ENCODE peak calls at places on chromosomes 4 and X, in eight cellular contexts. B is DND-41; X is A549; O is PC-3; I is ovary; L is aorta; S is CD8-positive, alpha-beta memory T cell; V is heart right ventricle. U is an unnamed sample. For H3K4me1, the result is how much of the 10 kb centered on the place peaks cover.

GRCh38 chr4:83216856-83217683 is 67.5 kb downstream of the COQ2 start:
- DNase-seq in B (peak), X (no peak), O (no peak), I (no peak), L (no peak), S (no peak), V (no peak), U (no peak)

GRCh38 chr4:13678186-13678924 is 50.8 kb upstream of the BOD1L1 start:
- DNase-seq in B (no peak), X (no peak), O (no peak), I (no peak), L (no peak), S (no peak), V (no peak), U (no peak)

GRCh38 chrX:68424719-68425118 is 8.6 kb downstream of the OPHN1 start:
- DNase-seq in B (no peak), X (no peak), O (no peak), I (no peak), L (no peak), S (no peak), V (no peak), U (no peak)

GRCh38 chrX:40078489-40079288 is 19.1 kb downstream of the BCOR start:
- DNase-seq in B (no peak), X (no peak), O (no peak), I (no peak), L (peak), S (no peak), V (no peak), U (no peak)

GRCh38 chrX:102155806-102156179 is at the start of gene BEX5:
- DNase-seq in B (no peak), X (no peak), O (peak), I (peak), L (peak), S (peak), V (peak), U (peak)

GRCh38 chr4:123481034-123481433 is 84.4 kb downstream of the SPRY1 start:
- DNase-seq in B (no peak), X (no peak), O (peak), I (no peak), L (no peak), S (no peak), V (no peak), U (no peak)

GRCh38 chr4:116866116-116866515 is 219.3 kb downstream of the TRAM1L1 start:
- DNase-seq in B (no peak), X (no peak), O (no peak), I (no peak), L (no peak), S (no peak), V (no peak), U (no peak)

GRCh38 chr4:110610620-110610939 is 12.3 kb downstream of the PITX2 start:
- DNase-seq in B (no peak), X (no peak), O (no peak), I (no peak), L (no peak), S (no peak), V (no peak), U (no peak)

GRCh38 chrX:119755981-119756533 is 2.3 kb upstream of the SOWAHD start:
- DNase-seq in B (peak), X (no peak), O (no peak), I (no peak), L (no peak), S (peak), V (no peak), U (no peak)

GRCh38 chr4:70943115-70943514 is 40.9 kb downstream of the MOB1B start:
- DNase-seq in B (no peak), X (no peak), O (no peak), I (no peak), L (no peak), S (no peak), V (no peak), U (no peak)

GRCh38 chr4:77697860-77698599 is 92.4 kb downstream of the CXCL13 start:
- DNase-seq in B (no peak), X (peak), O (peak), I (no peak), L (no peak), S (no peak), V (no peak), U (no peak)

GRCh38 chr4:86706923-86707597 is 112.9 kb downstream of the PTPN13 start:
- DNase-seq in B (no peak), X (no peak), O (peak), I (no peak), L (no peak), S (no peak), V (no peak), U (no peak)

GRCh38 chr4:24537025-24537424 is 47.3 kb downstream of the DHX15 start:
- DNase-seq in B (no peak), X (no peak), O (no peak), I (no peak), L (no peak), S (no peak), V (no peak), U (no peak)

GRCh38 chrX:120144178-120144844 is 14.1 kb upstream of the RHOXF2 start:
- DNase-seq in B (no peak), X (no peak), O (no peak), I (peak), L (no peak), S (no peak), V (no peak), U (no peak)

GRCh38 chr4:42816864-42817263 is 75.6 kb upstream of the GRXCR1 start:
- DNase-seq in B (no peak), X (no peak), O (no peak), I (no peak), L (no peak), S (no peak), V (no peak), U (no peak)

GRCh38 chr4:165971941-165972340 is 98.9 kb downstream of the TLL1 start:
- DNase-seq in B (no peak), X (no peak), O (peak), I (no peak), L (no peak), S (no peak), V (no peak), U (no peak)

GRCh38 chr4:182062458-182062857 is 180.7 kb upstream of the TENM3 start:
- DNase-seq in B (no peak), X (no peak), O (no peak), I (no peak), L (no peak), S (no peak), V (no peak), U (no peak)

GRCh38 chr4:7987148-7987989 is 47.7 kb upstream of the AFAP1 start:
- DNase-seq in B (peak), X (peak), O (peak), I (peak), L (peak), S (peak), V (peak), U (peak)

GRCh38 chrX:154485150-154486051 is 1.0 kb downstream of the UBL4A start:
- DNase-seq in B (no peak), X (no peak), O (peak), I (no peak), L (peak), S (no peak), V (no peak), U (no peak)
- H3K4me1 ChIP-seq in B (under half), X (under half), O (under half), I (under half), L (under half), S (under half), V (under half), U (half or more)

DNA sequence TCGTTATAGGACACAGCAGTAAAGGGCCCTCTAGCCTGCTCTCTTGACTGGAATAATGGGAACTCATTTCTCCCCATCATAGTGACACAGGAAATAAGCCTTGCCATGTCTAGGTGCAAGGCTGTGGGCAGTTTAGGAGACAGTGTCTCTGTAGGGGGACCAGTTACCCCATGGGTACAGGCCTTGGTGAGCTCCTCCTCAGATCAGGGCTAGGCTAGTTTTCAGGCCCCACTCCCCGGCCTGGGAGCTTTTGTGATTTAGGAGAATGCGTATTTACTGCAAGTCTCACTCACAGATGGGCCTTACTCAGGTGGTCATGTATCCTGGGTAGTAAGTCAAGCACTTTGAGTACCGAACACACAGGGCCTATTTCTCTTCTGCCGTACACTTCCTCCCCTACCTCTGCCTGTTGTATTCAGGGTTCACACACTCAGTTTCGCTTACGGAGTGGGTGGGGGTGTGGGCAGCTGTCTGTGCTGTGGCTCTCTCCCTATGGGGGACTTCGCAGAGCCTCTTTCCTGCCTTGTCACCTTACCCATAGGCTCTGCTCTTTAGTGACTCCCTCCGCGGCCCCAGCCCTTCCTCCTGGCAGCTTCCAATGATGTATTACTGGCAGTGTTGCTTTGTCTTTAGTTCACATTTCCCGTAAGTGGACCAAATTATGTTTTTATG is 34.2 kb downstream of the FAM193A start:
- DNase-seq in B (peak), X (no peak), O (no peak), I (no peak), L (no peak), S (peak), V (no peak), U (peak)
- H3K4me3 ChIP-seq in B (no peak), X (no peak), O (no peak), I (no peak), L (no peak), S (no peak), V (no peak), U (no peak)

GRCh38 chr4:173807347-173807746 is 277.3 kb upstream of the HAND2 start:
- DNase-seq in B (no peak), X (no peak), O (no peak), I (peak), L (no peak), S (no peak), V (peak), U (peak)
- H3K4me1 ChIP-seq in B (under half), X (under half), O (under half), I (under half), L (under half), S (under half), V (under half), U (under half)

DNA sequence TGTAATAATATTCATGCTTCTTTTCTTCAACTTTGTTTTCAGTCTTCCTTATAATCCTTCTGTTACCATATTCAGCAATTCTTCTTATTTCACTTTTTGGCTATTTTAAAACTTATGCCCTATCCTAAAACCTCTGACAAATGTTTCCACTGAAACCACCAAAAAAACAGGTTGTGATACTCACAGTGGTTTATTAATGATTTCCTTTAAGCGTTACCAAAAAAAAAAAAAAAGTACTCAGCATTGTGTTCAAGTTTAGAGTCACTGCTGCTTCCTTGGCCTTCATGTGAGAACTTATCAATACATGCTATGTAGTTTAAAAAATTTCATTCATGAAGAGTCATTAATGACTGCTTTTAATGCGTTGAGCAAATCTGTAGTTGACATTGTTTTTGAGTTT is 35.4 kb upstream of the UGT2A3 start:
- DNase-seq in B (no peak), X (no peak), O (no peak), I (no peak), L (no peak), S (no peak), V (no peak), U (no peak)
- H3K4me3 ChIP-seq in B (no peak), X (no peak), O (no peak), I (no peak), L (no peak), S (no peak), V (no peak), U (no peak)

GRCh38 chrX:110983024-110983423 is 113.0 kb upstream of the PAK3 start:
- DNase-seq in B (no peak), X (no peak), O (no peak), I (no peak), L (no peak), S (no peak), V (no peak), U (no peak)
- H3K4me1 ChIP-seq in B (under half), X (under half), O (under half), I (under half), L (under half), S (under half), V (under half), U (under half)

DNA sequence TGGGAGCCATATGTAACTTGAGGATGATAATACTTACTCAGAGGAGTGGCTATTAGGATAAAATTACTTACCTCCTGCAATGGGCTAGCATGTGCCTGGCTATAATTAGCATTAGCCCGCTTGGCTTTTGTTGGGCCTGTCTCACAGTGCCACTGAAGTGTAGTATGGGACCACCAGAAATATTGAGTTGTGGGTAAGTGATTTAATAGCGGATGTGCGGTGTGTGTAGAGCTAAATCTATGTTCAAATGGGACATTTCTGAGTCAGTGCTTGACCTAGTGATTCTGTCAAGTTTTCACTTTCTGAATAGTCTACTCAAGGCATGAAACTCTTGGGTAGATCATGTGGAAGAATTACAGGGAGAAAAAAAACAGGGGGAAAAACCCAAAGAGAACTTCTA is 3.5 kb upstream of the CLNK start:
- DNase-seq in B (no peak), X (no peak), O (no peak), I (no peak), L (no peak), S (no peak), V (no peak), U (no peak)
- H3K4me3 ChIP-seq in B (no peak), X (no peak), O (no peak), I (no peak), L (no peak), S (no peak), V (no peak), U (no peak)

GRCh38 chr4:128320656-128321055 is 33.0 kb upstream of the PGRMC2 start:
- DNase-seq in B (no peak), X (no peak), O (no peak), I (no peak), L (no peak), S (no peak), V (no peak), U (no peak)
- H3K4me1 ChIP-seq in B (under half), X (under half), O (under half), I (under half), L (under half), S (under half), V (under half), U (under half)

DNA sequence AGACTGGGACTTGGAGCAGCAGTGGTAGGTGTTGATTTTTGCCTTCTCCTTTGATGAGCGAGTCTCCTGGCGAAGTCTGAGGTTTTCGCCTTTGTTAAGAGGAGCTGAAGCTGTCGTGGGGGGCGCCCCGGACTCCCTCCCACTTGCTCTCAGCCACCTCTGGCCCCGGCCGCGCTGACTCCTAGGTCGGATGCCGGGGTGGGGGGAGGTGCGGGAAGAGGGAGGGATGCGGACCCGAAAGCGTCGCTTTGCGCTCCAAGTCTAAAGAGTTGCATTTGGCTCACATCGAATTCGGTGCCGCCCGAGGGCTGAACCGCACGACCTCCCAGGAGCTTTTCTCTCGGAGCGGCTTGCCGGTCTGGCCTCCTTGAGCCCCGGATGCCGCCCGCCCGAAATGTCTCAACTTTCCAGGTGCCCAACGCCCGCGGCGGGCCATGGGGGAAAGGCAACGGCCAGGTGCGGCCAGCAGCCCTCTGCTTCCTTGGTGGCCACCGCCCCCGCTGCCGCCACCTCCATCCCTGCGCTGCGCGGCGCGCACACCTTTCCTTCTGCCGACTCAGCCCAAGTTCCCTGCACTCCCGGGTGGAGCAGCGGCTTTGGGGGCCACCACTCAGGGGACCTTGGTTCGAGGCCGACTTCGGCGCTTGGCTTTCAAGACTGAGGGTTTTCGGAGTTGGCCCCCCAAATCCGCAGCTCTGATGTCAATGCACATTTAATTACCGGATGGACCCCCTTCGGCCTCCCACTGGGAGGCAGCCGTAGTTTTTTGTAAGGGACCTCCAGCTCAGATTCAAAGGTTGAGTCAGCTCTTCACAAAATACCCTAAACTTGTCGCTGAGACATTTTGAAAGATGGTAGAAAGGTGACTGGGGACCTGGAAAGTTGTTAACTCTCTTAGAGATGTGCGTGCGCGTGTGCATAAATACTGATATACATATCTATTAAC is 977 bp downstream of the AFF2 start:
- DNase-seq in B (peak), X (peak), O (no peak), I (peak), L (peak), S (no peak), V (no peak), U (no peak)
- H3K4me3 ChIP-seq in B (peak), X (peak), O (peak), I (peak), L (peak), S (peak), V (peak), U (peak)

GRCh38 chr4:107094332-107094731 is 58.2 kb upstream of the DKK2 start:
- DNase-seq in B (no peak), X (no peak), O (peak), I (no peak), L (no peak), S (no peak), V (no peak), U (no peak)

GRCh38 chr4:107098403-107098802 is 62.3 kb upstream of the DKK2 start:
- DNase-seq in B (no peak), X (no peak), O (no peak), I (no peak), L (no peak), S (no peak), V (no peak), U (no peak)

DNA sequence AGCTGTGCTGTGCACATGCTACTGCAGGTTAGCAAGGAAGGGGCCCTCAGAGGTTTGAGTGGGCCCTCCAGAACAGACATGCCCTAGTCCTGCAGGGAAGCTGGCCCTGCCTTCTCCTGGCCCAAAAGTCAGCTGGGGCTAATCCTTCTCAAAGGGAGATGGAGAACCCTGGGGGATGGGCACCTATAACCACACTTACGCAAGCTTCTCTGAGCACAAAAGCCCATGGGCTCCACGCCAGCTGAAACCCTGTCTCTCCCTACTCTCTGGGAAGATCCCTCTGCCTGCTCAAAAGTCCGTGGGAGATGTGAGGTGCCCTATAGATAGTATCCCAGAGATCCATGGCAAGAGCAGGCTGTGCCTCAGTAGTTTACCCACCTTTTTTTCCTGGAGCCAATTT is 58.9 kb upstream of the DKK2 start:
- DNase-seq in B (no peak), X (no peak), O (no peak), I (no peak), L (no peak), S (no peak), V (no peak), U (no peak)
- H3K4me1 ChIP-seq in B (under half), X (under half), O (under half), I (under half), L (under half), S (under half), V (under half), U (under half)

U was measured in left ventricle myocardium inferior.